ENCODE peak calls at places on chromosomes 5 and 9, in seven cellular contexts. L is SK-N-SH, W is H1, Q is WTC11, M is A549, A is HCT116, O is K562. S is an unnamed sample.

GRCh38 chr9:130936285-130937117 is 2.5 kb downstream of the FIBCD1 start:
- DNase-seq in L (no peak), W (peak; percentile 59), Q (peak; percentile 70), M (peak; percentile 83), A (no peak), O (peak; percentile 75), S (peak; percentile 97)

GRCh38 chr9:72431036-72431435 is 66.0 kb upstream of the ZFAND5 start:
- DNase-seq in L (no peak), W (no peak), Q (no peak), M (no peak), A (no peak), O (no peak), S (no peak)

GRCh38 chr9:130845901-130846381 is 10.9 kb downstream of the ABL1 start:
- DNase-seq in L (peak; percentile 32), W (no peak), Q (no peak), M (peak; percentile 54), A (no peak), O (peak; percentile 99), S (no peak)

GRCh38 chr5:132271251-132272246 is 14.1 kb downstream of the PDLIM4 start:
- DNase-seq in L (no peak), W (no peak), Q (peak; percentile 45), M (no peak), A (no peak), O (no peak), S (no peak)

GRCh38 chr9:13213337-13213736 is 66.2 kb downstream of the MPDZ start:
- DNase-seq in L (no peak), W (no peak), Q (no peak), M (peak; percentile 21), A (no peak), O (no peak), S (peak; percentile 30)

GRCh38 chr5:42109006-42109572 is 184.0 kb downstream of the FBXO4 start:
- DNase-seq in L (no peak), W (no peak), Q (no peak), M (no peak), A (no peak), O (no peak), S (no peak)

GRCh38 chr5:146753618-146754123 is 124.9 kb downstream of the PPP2R2B start:
- DNase-seq in L (no peak), W (no peak), Q (no peak), M (no peak), A (no peak), O (no peak), S (no peak)

GRCh38 chr9:36143242-36143641 is 6.7 kb downstream of the GLIPR2 start:
- DNase-seq in L (no peak), W (no peak), Q (no peak), M (no peak), A (no peak), O (no peak), S (no peak)

GRCh38 chr5:82624018-82624417 is 345.9 kb upstream of the RPS23 start:
- DNase-seq in L (no peak), W (no peak), Q (no peak), M (no peak), A (no peak), O (no peak), S (no peak)

GRCh38 chr5:82622205-82622604 is 344.1 kb upstream of the RPS23 start:
- DNase-seq in L (no peak), W (no peak), Q (no peak), M (no peak), A (no peak), O (no peak), S (no peak)

GRCh38 chr5:82623094-82623514 is 344.9 kb upstream of the RPS23 start:
- DNase-seq in L (no peak), W (no peak), Q (no peak), M (no peak), A (no peak), O (no peak), S (no peak)

GRCh38 chr5:82619097-82619496 is 340.9 kb upstream of the RPS23 start:
- DNase-seq in L (no peak), W (no peak), Q (no peak), M (no peak), A (no peak), O (no peak), S (no peak)

DNA sequence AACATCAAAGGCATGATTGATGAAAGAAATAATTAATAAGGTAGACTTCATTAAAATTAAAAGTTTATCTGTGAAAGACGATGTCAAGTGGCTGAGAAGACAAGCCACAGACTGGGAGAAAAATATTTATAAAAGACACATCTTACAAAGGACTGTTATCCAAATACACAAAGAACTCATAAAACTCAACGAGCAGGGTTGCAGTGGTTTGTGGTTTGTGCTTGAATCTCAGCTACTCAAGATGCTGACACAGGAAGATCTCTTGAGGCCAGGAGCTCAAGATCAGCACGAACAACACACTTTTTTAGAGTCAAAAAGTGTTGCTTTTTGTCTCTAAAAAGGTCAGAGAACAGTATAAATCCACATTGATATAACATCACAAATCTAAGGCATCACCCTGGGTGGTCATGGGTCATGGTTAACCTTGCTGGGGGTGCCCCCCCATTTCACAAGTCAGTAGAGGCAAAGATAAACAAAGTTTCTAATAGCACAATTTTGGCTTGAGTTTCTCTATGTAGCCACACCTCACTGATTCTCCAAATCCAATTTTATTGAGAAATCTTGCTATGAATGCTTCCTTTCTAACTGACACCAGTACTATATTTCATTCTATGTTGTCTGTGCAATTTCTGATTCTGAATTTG is 342.9 kb upstream of the RPS23 start:
- DNase-seq in L (no peak), W (no peak), Q (no peak), M (no peak), A (no peak), O (no peak), S (no peak)
- TF ChIP-seq MAX in L (no peak), W (no peak), Q (no peak), M (no peak), A (no peak), O (no peak), S (no peak)

GRCh38 chr5:35675392-35675791 is 57.7 kb downstream of the SPEF2 start:
- DNase-seq in L (no peak), W (no peak), Q (peak; percentile 16), M (no peak), A (no peak), O (no peak), S (no peak)
- TF ChIP-seq MAX in L (no peak), W (no peak), Q (no peak), M (no peak), A (no peak), O (no peak), S (no peak)

GRCh38 chr5:10565785-10566506 is 2.1 kb downstream of the ANKRD33B start:
- DNase-seq in L (no peak), W (no peak), Q (no peak), M (no peak), A (no peak), O (no peak), S (peak; percentile 45)
- TF ChIP-seq MAX in L (no peak), W (no peak), Q (no peak), M (peak; percentile 71), A (no peak), O (no peak), S (peak; percentile 90)

DNA sequence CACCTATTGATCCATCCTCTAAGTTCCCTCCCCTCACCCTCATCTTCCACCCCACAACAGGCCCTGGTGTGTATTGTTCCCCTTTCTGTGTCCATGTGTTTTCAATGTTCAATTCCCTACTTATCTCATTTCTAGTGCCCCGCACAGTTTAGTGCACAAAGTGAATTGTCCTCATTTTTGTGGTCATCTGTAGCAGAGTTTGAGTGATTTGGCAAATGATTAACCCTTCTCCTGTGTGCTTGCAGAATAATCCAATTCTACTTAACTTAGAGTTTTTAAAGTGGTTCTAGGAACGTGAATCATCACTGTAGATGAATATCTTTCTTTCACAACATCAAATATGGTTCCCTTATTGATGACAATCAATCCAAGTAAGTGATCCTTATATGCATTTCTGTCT is 6.3 kb upstream of the HAPLN1 start:
- DNase-seq in L (no peak), W (no peak), Q (no peak), M (no peak), A (no peak), O (no peak), S (no peak)
- TF ChIP-seq MAX in L (no peak), W (no peak), Q (no peak), M (no peak), A (no peak), O (no peak), S (no peak)

DNA sequence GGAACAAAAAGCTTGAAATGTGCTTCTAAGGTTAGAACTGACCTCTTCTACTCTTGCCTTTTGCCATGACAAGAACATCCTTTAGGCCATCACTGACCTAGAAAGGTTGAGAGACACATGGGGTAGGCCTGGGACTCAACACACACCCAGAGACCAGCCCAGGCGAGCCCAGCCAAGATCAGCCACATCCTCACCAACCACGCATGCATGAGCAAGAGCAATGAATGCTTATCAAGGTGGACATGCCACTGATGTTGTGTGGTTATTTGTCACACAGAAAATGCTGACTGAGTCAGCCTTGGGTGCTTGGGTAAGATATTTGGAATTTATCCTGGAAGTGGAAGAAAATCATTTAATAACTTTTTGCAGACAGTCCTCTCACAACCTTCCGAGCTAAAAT is 39.4 kb downstream of the SMIM23 start:
- DNase-seq in L (no peak), W (no peak), Q (no peak), M (no peak), A (no peak), O (no peak), S (no peak)
- TF ChIP-seq MAX in L (no peak), W (no peak), Q (no peak), M (no peak), A (no peak), O (no peak), S (no peak)

DNA sequence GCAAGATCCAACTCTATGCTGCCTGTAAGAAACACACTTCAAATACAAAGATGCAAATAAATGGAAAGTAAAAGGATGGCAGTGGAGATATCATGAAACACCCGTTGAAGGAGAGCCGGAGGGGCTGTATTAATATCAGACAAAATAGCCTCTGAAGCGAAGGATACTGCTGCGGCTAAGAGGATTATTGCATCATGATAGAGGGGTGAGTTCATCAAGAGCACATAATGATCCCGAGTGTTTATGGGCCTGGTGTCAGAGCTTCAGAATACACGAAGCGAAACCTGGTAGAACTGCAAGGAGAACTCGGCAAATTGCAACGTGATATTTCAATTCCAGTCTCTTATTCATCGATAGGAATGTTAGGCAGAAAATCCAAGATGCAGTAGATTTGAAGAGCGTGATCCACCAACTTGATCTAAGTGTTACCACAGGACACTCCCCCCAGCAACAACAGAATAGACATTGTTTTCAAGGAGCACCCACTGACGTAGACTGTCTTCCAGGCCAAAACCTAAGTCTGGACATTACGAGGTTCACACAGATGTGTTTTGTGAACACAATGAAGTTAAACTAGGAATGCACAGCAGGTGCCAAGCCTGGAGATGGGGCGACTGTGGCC is 27.7 kb upstream of the QSOX2 start:
- DNase-seq in L (no peak), W (no peak), Q (no peak), M (no peak), A (no peak), O (no peak), S (no peak)
- TF ChIP-seq MAX in L (no peak), W (no peak), Q (no peak), M (no peak), A (no peak), O (no peak), S (no peak)

DNA sequence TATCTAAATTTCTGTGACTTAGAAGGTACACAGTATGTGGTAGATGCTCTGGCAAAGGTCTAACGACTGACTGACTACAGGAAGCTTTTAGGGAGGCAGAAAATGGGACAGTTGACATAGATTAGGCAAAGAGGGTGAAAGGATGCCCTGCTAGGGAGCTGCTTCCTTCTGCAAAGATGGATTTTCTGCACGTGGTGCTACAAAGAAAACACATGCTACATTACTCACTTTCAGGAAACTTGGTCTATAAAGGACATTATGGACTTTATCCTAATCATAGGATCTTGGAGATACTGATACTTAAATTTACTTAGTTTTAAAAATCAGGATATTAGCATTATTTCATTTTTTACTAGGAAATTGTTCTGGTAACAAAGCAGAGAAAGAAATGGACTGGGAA is 405.8 kb upstream of the ADAMTS16 start:
- DNase-seq in L (no peak), W (no peak), Q (no peak), M (no peak), A (no peak), O (no peak), S (no peak)
- TF ChIP-seq MAX in L (no peak), W (no peak), Q (no peak), M (no peak), A (no peak), O (no peak), S (no peak)